ENCODE peak calls at places on chromosomes 6 and 20, in nine cellular contexts. X is lower lobe of right lung, R is left lung, Y is RWPE1, M is tibial nerve, I is neural progenitor cell, A is cardiac muscle cell, U is DND-41, J is keratinocyte. H is an unnamed sample.

GRCh38 chr20:62161347-62161746 is 17.8 kb downstream of the SS18L1 start:
- DNase-seq in X (no peak), R (peak; percentile 61), Y (peak; percentile 98), M (no peak), I (no peak), A (no peak), U (no peak), J (no peak), H (no peak)

GRCh38 chr6:150008588-150008987 is 16.7 kb downstream of the RAET1L start:
- DNase-seq in X (no peak), R (no peak), Y (peak; percentile 62), M (no peak), I (no peak), A (no peak), U (no peak), J (no peak), H (no peak)

GRCh38 chr6:113380591-113380990 is 476.6 kb upstream of the MARCKS start:
- DNase-seq in X (no peak), R (no peak), Y (no peak), M (no peak), I (no peak), A (no peak), U (no peak), J (no peak), H (no peak)

GRCh38 chr20:35568645-35569044 is 26.8 kb downstream of the ERGIC3 start:
- DNase-seq in X (no peak), R (peak; percentile 3), Y (peak; percentile 64), M (no peak), I (peak; percentile 21), A (no peak), U (no peak), J (no peak), H (no peak)

GRCh38 chr6:6699741-6700367 is 111.3 kb downstream of the LY86 start:
- DNase-seq in X (peak; percentile 77), R (no peak), Y (peak; percentile 96), M (peak; percentile 81), I (peak; percentile 28), A (peak; percentile 75), U (peak; percentile 90), J (peak; percentile 94), H (peak; percentile 45)

GRCh38 chr6:114085206-114085605 is 114.3 kb upstream of the HDAC2 start:
- DNase-seq in X (no peak), R (no peak), Y (no peak), M (no peak), I (no peak), A (no peak), U (no peak), J (no peak), H (no peak)

GRCh38 chr6:121780325-121781313 is 345.2 kb downstream of the GJA1 start:
- DNase-seq in X (peak; percentile 45), R (no peak), Y (peak; percentile 40), M (peak; percentile 83), I (no peak), A (no peak), U (no peak), J (no peak), H (no peak)

GRCh38 chr20:6811262-6811661 is 43.8 kb downstream of the BMP2 start:
- DNase-seq in X (no peak), R (no peak), Y (no peak), M (no peak), I (no peak), A (no peak), U (no peak), J (no peak), H (no peak)

DNA sequence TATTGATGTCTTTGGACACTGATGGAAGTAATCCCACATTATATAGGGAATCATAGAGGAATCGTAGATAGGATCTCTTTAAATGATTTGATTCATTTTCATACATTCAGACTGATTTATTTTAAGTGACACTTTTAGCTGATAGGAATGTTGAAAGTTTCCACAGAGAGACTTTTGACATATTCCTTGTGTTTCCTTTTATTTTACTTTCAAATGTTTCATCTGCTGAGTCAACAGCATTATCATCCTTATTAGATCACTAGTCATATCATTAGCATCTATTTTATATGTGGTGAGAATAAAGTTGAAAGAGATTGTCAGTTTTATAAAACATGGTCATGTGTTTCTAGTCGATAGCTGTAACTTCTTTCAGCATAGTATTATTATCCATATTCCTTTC is 13.4 kb downstream of the DCBLD1 start:
- DNase-seq in X (no peak), R (no peak), Y (no peak), M (no peak), I (no peak), A (no peak), U (no peak), J (no peak), H (no peak)
- H3K27ac ChIP-seq in X (no peak overlapping the region), R (peak overlapping the region; percentile 77), Y (no peak overlapping the region), M (no peak overlapping the region), I (no peak overlapping the region), A (no peak overlapping the region), U (no peak overlapping the region), J (peak overlapping the region; percentile 97), H (no peak overlapping the region)

GRCh38 chr6:40887079-40887822 is 151.8 kb downstream of the UNC5CL start:
- DNase-seq in X (no peak), R (no peak), Y (no peak), M (no peak), I (no peak), A (no peak), U (no peak), J (no peak), H (no peak)
- H3K27ac ChIP-seq in X (no peak overlapping the region), R (no peak overlapping the region), Y (no peak overlapping the region), M (no peak overlapping the region), I (no peak overlapping the region), A (no peak overlapping the region), U (no peak overlapping the region), J (no peak overlapping the region), H (no peak overlapping the region)

GRCh38 chr6:31750411-31751022 is 10.7 kb downstream of the MSH5 start:
- DNase-seq in X (no peak), R (no peak), Y (no peak), M (no peak), I (no peak), A (no peak), U (no peak), J (no peak), H (no peak)
- H3K27ac ChIP-seq in X (no peak overlapping the region), R (no peak overlapping the region), Y (no peak overlapping the region), M (no peak overlapping the region), I (no peak overlapping the region), A (no peak overlapping the region), U (no peak overlapping the region), J (no peak overlapping the region), H (no peak overlapping the region)

DNA sequence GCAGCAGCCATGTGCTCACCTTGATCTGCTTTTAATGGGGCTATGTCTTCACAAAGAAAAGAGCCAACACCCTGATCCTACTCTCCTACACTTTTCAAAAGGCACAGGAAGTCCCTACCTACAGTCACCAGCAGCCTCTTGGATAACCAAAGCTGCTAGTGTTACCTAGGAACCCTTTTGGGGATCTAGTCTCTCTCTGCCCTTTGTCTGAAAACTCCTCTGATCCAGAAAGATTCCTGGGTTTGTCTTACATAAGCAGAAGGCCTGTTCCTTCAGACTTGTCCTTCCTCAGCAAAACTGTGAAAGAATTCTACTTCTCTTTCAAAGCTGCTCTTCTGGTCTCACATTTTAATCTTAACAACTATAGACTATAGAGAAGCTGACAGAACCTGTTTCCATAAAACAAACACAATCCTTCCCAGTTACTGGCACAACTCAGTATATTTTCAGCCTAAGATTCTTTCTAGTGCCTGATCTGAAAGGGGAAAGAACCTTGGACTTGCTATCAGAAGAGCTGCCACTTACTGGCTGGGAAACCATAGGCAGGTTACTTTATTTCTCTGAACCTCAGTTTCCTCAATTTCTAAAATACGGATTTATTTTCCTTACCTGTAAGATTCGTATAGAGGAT is 2.9 kb downstream of the PLAGL2 start:
- DNase-seq in X (no peak), R (no peak), Y (no peak), M (no peak), I (no peak), A (no peak), U (no peak), J (no peak), H (no peak)
- H3K27ac ChIP-seq in X (peak overlapping the region; percentile 94), R (peak overlapping the region; percentile 90), Y (no peak overlapping the region), M (peak overlapping the region; percentile 92), I (peak overlapping the region; percentile 90), A (peak overlapping the region; percentile 99), U (no peak overlapping the region), J (peak overlapping the region; percentile 95), H (peak overlapping the region; percentile 35)

GRCh38 chr20:41782255-41782654 is 164.1 kb upstream of the CHD6 start:
- DNase-seq in X (no peak), R (no peak), Y (no peak), M (no peak), I (no peak), A (no peak), U (no peak), J (no peak), H (no peak)
- H3K27ac ChIP-seq in X (no peak overlapping the region), R (no peak overlapping the region), Y (no peak overlapping the region), M (no peak overlapping the region), I (no peak overlapping the region), A (no peak overlapping the region), U (no peak overlapping the region), J (no peak overlapping the region), H (no peak overlapping the region)

GRCh38 chr20:48307277-48307676 is 520.5 kb downstream of the PREX1 start:
- DNase-seq in X (no peak), R (no peak), Y (no peak), M (no peak), I (no peak), A (no peak), U (no peak), J (no peak), H (no peak)

GRCh38 chr20:48310312-48310711 is 517.5 kb downstream of the PREX1 start:
- DNase-seq in X (no peak), R (no peak), Y (no peak), M (no peak), I (no peak), A (no peak), U (no peak), J (no peak), H (no peak)

GRCh38 chr20:48309293-48309692 is 518.5 kb downstream of the PREX1 start:
- DNase-seq in X (no peak), R (no peak), Y (no peak), M (no peak), I (no peak), A (no peak), U (no peak), J (no peak), H (no peak)

GRCh38 chr20:48308232-48308781 is 519.5 kb downstream of the PREX1 start:
- DNase-seq in X (no peak), R (no peak), Y (no peak), M (no peak), I (no peak), A (no peak), U (no peak), J (no peak), H (no peak)

DNA sequence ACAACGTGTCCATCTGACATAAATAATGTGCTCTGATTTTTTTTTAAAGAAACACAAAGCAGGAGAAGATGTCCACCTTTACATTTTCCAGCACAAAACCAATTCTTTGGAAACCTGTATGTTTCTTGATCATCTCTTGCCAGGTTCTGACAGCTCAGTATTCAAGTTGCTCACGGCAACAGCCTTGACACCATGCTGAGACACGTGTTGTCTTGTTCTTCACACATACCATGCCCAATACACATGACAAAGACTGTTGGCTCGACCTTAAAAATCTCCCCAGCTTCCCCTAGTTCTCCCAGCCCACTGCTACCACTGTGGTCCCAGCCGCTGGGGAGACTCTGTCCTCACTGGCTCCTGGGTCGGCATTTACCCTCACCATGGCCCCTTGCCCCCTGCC is 518.9 kb downstream of the PREX1 start:
- DNase-seq in X (no peak), R (no peak), Y (no peak), M (no peak), I (no peak), A (no peak), U (no peak), J (no peak), H (no peak)
- H3K27ac ChIP-seq in X (no peak overlapping the region), R (no peak overlapping the region), Y (peak overlapping the region; percentile 21), M (no peak overlapping the region), I (no peak overlapping the region), A (no peak overlapping the region), U (no peak overlapping the region), J (no peak overlapping the region), H (no peak overlapping the region)